ENCODE peak calls at places on chromosomes 11 and 22, in nine cellular contexts. Q is psoas muscle; T is NCI-H146; O is COR-L47; G is T-cell; L is stimulated activated CD4-positive, alpha-beta T cell treated with anti-CD3 and anti-CD28 coated beads, TNF-alpha, amount 100 ng/mL, for 1 hour; F is sciatic nerve; B is HTR-8/SVneo; A is NCI-H1105. Y is an unnamed sample.
A peak's percentile ranks its signal among the peaks of the same experiment; 100 is the strongest.

GRCh38 chr11:11976476-11977187 is 31.8 kb downstream of the DKK3 start:
- DNase-seq in Q (no peak), T (no peak), O (no peak), G (no peak), L (no peak), F (no peak), B (no peak), A (no peak), Y (no peak)

GRCh38 chr22:40747361-40747760 is 68.1 kb downstream of the MCHR1 start:
- DNase-seq in Q (no peak), T (no peak), O (no peak), G (no peak), L (no peak), F (no peak), B (no peak), A (no peak), Y (no peak)

GRCh38 chr11:2413735-2414579 is 13.4 kb downstream of the TSSC4 start:
- DNase-seq in Q (no peak), T (no peak), O (peak; percentile 60), G (no peak), L (no peak), F (no peak), B (no peak), A (peak; percentile 51), Y (no peak)

GRCh38 chr11:133498969-133499368 is 33.3 kb downstream of the OPCML start:
- DNase-seq in Q (no peak), T (no peak), O (no peak), G (no peak), L (no peak), F (no peak), B (no peak), A (no peak), Y (no peak)

GRCh38 chr22:39661842-39662676 is 91.5 kb downstream of the CACNA1I start:
- DNase-seq in Q (no peak), T (peak; percentile 72), O (no peak), G (peak; percentile 84), L (peak; percentile 58), F (no peak), B (no peak), A (peak; percentile 79), Y (no peak)

GRCh38 chr11:74380746-74381439 is 17.3 kb downstream of the PGM2L1 start:
- DNase-seq in Q (no peak), T (peak; percentile 88), O (peak; percentile 90), G (no peak), L (no peak), F (no peak), B (no peak), A (peak; percentile 83), Y (no peak)

GRCh38 chr11:2759228-2760195 is 59.7 kb upstream of the KCNQ1OT1 start:
- DNase-seq in Q (no peak), T (no peak), O (no peak), G (no peak), L (no peak), F (peak; percentile 49), B (no peak), A (no peak), Y (no peak)

GRCh38 chr11:122113836-122114235 is 2.2 kb downstream of the BLID start:
- DNase-seq in Q (no peak), T (no peak), O (no peak), G (no peak), L (no peak), F (no peak), B (no peak), A (no peak), Y (no peak)

GRCh38 chr11:116731097-116731761 is 41.6 kb downstream of the BUD13 start:
- DNase-seq in Q (no peak), T (peak; percentile 72), O (peak; percentile 32), G (no peak), L (no peak), F (peak; percentile 55), B (peak; percentile 44), A (peak; percentile 5), Y (no peak)

GRCh38 chr11:61555051-61555969 is 25.6 kb downstream of the SYT7 start:
- DNase-seq in Q (no peak), T (peak; percentile 72), O (peak; percentile 46), G (no peak), L (no peak), F (no peak), B (no peak), A (peak; percentile 47), Y (no peak)

GRCh38 chr11:46330887-46331652 is 16.2 kb upstream of the DGKZ start:
- DNase-seq in Q (no peak), T (no peak), O (no peak), G (peak; percentile 22), L (no peak), F (no peak), B (no peak), A (no peak), Y (no peak)

GRCh38 chr11:58963551-58964075 is 24.3 kb downstream of the GLYATL1 start:
- DNase-seq in Q (no peak), T (peak; percentile 52), O (no peak), G (no peak), L (no peak), F (no peak), B (no peak), A (no peak), Y (peak; percentile 76)

GRCh38 chr11:26335903-26336302 is 4.0 kb downstream of the ANO3 start:
- DNase-seq in Q (no peak), T (no peak), O (no peak), G (no peak), L (no peak), F (no peak), B (no peak), A (no peak), Y (no peak)

GRCh38 chr11:2825261-2825885 is 60.2 kb downstream of the CDKN1C start:
- DNase-seq in Q (peak; percentile 90), T (no peak), O (no peak), G (no peak), L (no peak), F (peak; percentile 84), B (peak; percentile 42), A (no peak), Y (no peak)

GRCh38 chr11:36774603-36775002 is 176.6 kb upstream of the RAG2 start:
- DNase-seq in Q (no peak), T (no peak), O (no peak), G (no peak), L (no peak), F (no peak), B (no peak), A (no peak), Y (peak; percentile 18)

GRCh38 chr11:134149371-134149770 is 74.4 kb downstream of the NCAPD3 start:
- DNase-seq in Q (no peak), T (no peak), O (no peak), G (no peak), L (no peak), F (no peak), B (no peak), A (no peak), Y (no peak)